ENCODE peak calls at places on chromosomes 11 and 22, in seven cellular contexts. I is amygdala; F is effector memory CD8-positive, alpha-beta T cell; A is cardiac fibroblast; R is stimulated activated CD8-positive, alpha-beta memory T cell treated with anti-CD3 and anti-CD28 coated beads, Interleukin-4, amount 100 ng/mL, for 1 hour; H is nephron progenitor cell; J is AML-193. Q is an unnamed sample.

GRCh38 chr22:41302016-41302767 is 867 bp downstream of the ZC3H7B start:
- DNase-seq in F (peak), R (no peak), J (no peak), A (no peak), H (peak), I (no peak), Q (peak)

GRCh38 chr22:30782613-30783012 is 87.9 kb downstream of the OSBP2 start:
- DNase-seq in R (no peak), F (no peak), A (peak), J (no peak), H (no peak), I (no peak), Q (no peak)

GRCh38 chr11:89491141-89491690 is at the start of gene NOX4:
- DNase-seq in H (peak), I (peak), J (no peak), A (peak), F (no peak), R (no peak), Q (peak)

GRCh38 chr11:50080256-50080655 is 47.6 kb downstream of the OR4C45 start:
- DNase-seq in I (no peak), J (no peak), F (no peak), H (no peak), A (peak), R (no peak), Q (no peak)

GRCh38 chr22:37337204-37337943 is 55.1 kb downstream of the CYTH4 start:
- DNase-seq in R (no peak), F (no peak), I (no peak), H (no peak), J (no peak), A (peak), Q (no peak)

GRCh38 chr11:111477898-111478297 is 34.3 kb downstream of the BTG4 start:
- DNase-seq in J (no peak), I (no peak), A (no peak), H (no peak), R (no peak), F (no peak), Q (no peak)

GRCh38 chr11:110795124-110795624 is 82.9 kb upstream of the ARHGAP20 start:
- DNase-seq in F (no peak), R (no peak), I (no peak), H (no peak), A (no peak), J (no peak), Q (no peak)

GRCh38 chr22:20429254-20430100 is 8.1 kb downstream of the SCARF2 start:
- DNase-seq in F (peak), R (peak), H (peak), J (peak), A (no peak), I (no peak), Q (peak)

GRCh38 chr11:14698771-14699170 is 55.2 kb downstream of the PDE3B start:
- DNase-seq in R (no peak), F (no peak), H (no peak), I (no peak), J (no peak), A (no peak), Q (no peak)

GRCh38 chr11:78643676-78644056 is 69.0 kb upstream of the NARS2 start:
- DNase-seq in I (no peak), F (no peak), H (no peak), A (no peak), R (no peak), J (no peak), Q (no peak)

GRCh38 chr11:28969832-28970231 is 861.6 kb downstream of the METTL15 start:
- DNase-seq in F (no peak), H (no peak), J (no peak), I (no peak), A (no peak), R (no peak), Q (no peak)

GRCh38 chr11:77776455-77776854 is 44.1 kb downstream of the RSF1 start:
- DNase-seq in H (no peak), R (no peak), F (no peak), I (no peak), J (peak), A (peak), Q (no peak)

GRCh38 chr11:132685174-132685611 is 847.1 kb downstream of the OPCML start:
- DNase-seq in F (no peak), A (peak), J (peak), R (no peak), I (no peak), H (no peak), Q (no peak)

GRCh38 chr11:82315093-82315492 is 418.6 kb downstream of the FAM181B start:
- DNase-seq in I (no peak), A (no peak), R (no peak), H (peak), F (no peak), J (peak), Q (peak)